ENCODE peak calls at places on chromosomes 11 and 22, in five cellular contexts. V is testis, T is body of pancreas, X is transverse colon, Q is stomach. P is an unnamed sample.

GRCh38 chr11:118401880-118402590 is 629 bp downstream of the ATP5MG start:
- DNase-seq in T (no peak), V (no peak), X (no peak), Q (no peak), P (peak)

GRCh38 chr22:40703731-40704130 is 24.4 kb downstream of the MCHR1 start:
- DNase-seq in T (no peak), X (no peak), Q (no peak), V (no peak), P (no peak)

GRCh38 chr11:92225563-92226308 is 1.1 kb downstream of the FAT3 start:
- DNase-seq in V (peak), Q (no peak), T (no peak), X (no peak), P (no peak)

GRCh38 chr11:126113515-126113957 is 50.9 kb upstream of the CDON start:
- DNase-seq in X (peak), Q (peak), V (peak), T (peak), P (peak)

GRCh38 chr11:3074912-3075589 is 17.8 kb upstream of the CARS1 start:
- DNase-seq in V (no peak), Q (no peak), T (peak), X (peak), P (no peak)

GRCh38 chr11:100830978-100831732 is 144.1 kb downstream of the ARHGAP42 start:
- DNase-seq in Q (no peak), V (peak), T (peak), X (no peak), P (peak)

GRCh38 chr22:36453266-36453607 is 28.2 kb downstream of the TXN2 start:
- DNase-seq in V (no peak), T (peak), X (peak), Q (no peak), P (no peak)

GRCh38 chr11:130599073-130599654 is 150.7 kb downstream of the ADAMTS15 start:
- DNase-seq in X (peak), V (peak), Q (peak), T (peak), P (no peak)

GRCh38 chr11:12801976-12802375 is 127.8 kb downstream of the TEAD1 start:
- DNase-seq in Q (no peak), T (no peak), X (no peak), V (no peak), P (no peak)

GRCh38 chr11:2792376-2793250 is 92.8 kb upstream of the KCNQ1OT1 start:
- DNase-seq in V (no peak), Q (peak), T (peak), X (peak), P (no peak)

GRCh38 chr11:39809833-39810232 is 1649.6 kb downstream of the LRRC4C start:
- DNase-seq in X (no peak), T (no peak), Q (no peak), V (no peak), P (no peak)

GRCh38 chr22:48894064-48894671 is 933.5 kb downstream of the BRD1 start:
- DNase-seq in V (no peak), T (no peak), X (no peak), Q (peak), P (no peak)

GRCh38 chr22:47304191-47304831 is 541.9 kb downstream of the TBC1D22A start:
- DNase-seq in Q (peak), X (no peak), T (no peak), V (no peak), P (no peak)

GRCh38 chr11:64545605-64546004 is 45.4 kb upstream of the SLC22A12 start:
- DNase-seq in T (no peak), Q (no peak), X (no peak), V (no peak), P (no peak)

GRCh38 chr11:64809781-64810241 is 540 bp downstream of the MEN1 start:
- DNase-seq in V (peak), X (peak), T (peak), Q (peak), P (no peak)

GRCh38 chr11:15714641-15715399 is 600.1 kb downstream of the INSC start:
- DNase-seq in T (no peak), V (no peak), X (no peak), Q (no peak), P (no peak)

GRCh38 chr11:106288988-106289387 is 211.5 kb downstream of the AASDHPPT start:
- DNase-seq in T (no peak), X (no peak), V (no peak), Q (no peak), P (no peak)

GRCh38 chr22:39663751-39664150 is 93.2 kb downstream of the CACNA1I start:
- DNase-seq in T (no peak), Q (peak), X (peak), V (no peak), P (no peak)

GRCh38 chr22:39661842-39662676 is 91.5 kb downstream of the CACNA1I start:
- DNase-seq in V (peak), X (peak), T (peak), Q (peak), P (no peak)

GRCh38 chr22:39662677-39663034 is 92.1 kb downstream of the CACNA1I start:
- DNase-seq in Q (no peak), X (no peak), V (no peak), T (no peak), P (no peak)

GRCh38 chr22:39658806-39659463 is 88.4 kb downstream of the CACNA1I start:
- DNase-seq in X (no peak), V (no peak), Q (no peak), T (no peak), P (no peak)

DNA sequence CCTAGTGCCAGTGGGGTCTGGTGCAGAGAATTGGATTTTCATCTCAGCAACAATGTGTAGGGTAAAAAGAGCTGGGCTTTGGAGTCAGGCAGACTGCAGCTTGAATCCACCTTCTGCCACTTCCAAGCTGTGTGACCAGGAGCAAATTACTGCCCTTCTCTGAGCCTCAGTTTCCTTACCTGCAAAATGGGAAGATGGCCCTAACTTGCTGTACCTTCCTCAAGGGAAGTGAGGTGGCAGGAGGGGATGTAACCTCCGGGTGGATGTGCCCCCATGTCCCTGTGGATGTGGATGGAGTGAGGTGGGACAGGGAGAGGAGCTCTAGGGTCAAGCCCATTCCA is 90.9 kb downstream of the CACNA1I start:
- DNase-seq in V (no peak), Q (no peak), X (no peak), T (no peak), P (no peak)
- H3K4me3 ChIP-seq in V (no peak), Q (no peak), X (no peak), T (no peak), P (no peak)

GRCh38 chr11:104254347-104254746 is 90.4 kb upstream of the PDGFD start:
- DNase-seq in Q (peak), X (no peak), V (peak), T (peak), P (no peak)
- TF ChIP-seq CTCF in Q (no peak), X (peak), V (no peak), T (peak), P (peak)

DNA sequence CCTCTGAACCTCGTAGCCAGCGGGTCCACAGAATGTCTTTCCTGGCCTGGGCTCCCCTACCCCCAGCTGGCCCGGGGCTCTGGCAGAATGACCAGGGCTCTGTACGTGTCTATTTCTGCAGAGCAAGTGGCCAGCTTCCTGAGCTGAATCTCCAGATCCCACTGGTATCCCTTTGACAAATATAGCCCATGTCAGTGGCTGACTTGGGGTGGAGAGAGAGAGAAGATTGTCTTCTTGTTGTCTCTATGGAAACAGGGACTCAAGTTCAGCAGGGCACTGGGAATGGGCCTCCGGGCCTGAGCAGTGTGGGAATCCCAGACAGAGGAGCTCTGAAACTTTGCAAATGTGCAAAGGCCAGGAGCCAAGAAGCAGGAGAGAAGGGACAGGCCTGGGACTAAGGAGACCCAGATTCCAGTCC is 33.9 kb downstream of the ANO1 start:
- DNase-seq in X (no peak), V (no peak), T (peak), Q (no peak), P (no peak)
- H3K4me3 ChIP-seq in X (no peak), V (no peak), T (no peak), Q (no peak), P (no peak)

GRCh38 chr11:79708319-79708928 is 267.6 kb upstream of the TENM4 start:
- DNase-seq in X (peak), Q (no peak), V (peak), T (no peak), P (peak)
- TF ChIP-seq CTCF in X (peak), Q (no peak), V (no peak), T (peak), P (peak)